ENCODE peak calls at places on chromosomes 12 and 14, in four cellular contexts. Z, Q, J and G are unnamed samples.

GRCh38 chr14:24331731-24332093 is 3.2 kb downstream of the ADCY4 start:
- DNase-seq in Z (no peak), Q (no peak), J (no peak), G (no peak)

GRCh38 chr12:121805171-121805687 is 1.4 kb downstream of the SETD1B start:
- DNase-seq in Z (peak; percentile 47), Q (no peak), J (no peak), G (peak; percentile 64)

GRCh38 chr12:122894173-122895121 is 1.5 kb downstream of the VPS37B start:
- DNase-seq in Z (no peak), Q (no peak), J (no peak), G (no peak)

GRCh38 chr14:73140924-73141323 is 4.6 kb downstream of the PSEN1 start:
- DNase-seq in Z (no peak), Q (no peak), J (no peak), G (no peak)

GRCh38 chr12:60264094-60264493 is 668.3 kb downstream of the SLC16A7 start:
- DNase-seq in Z (no peak), Q (no peak), J (no peak), G (no peak)

GRCh38 chr12:122895290-122895689 is 634 bp downstream of the VPS37B start:
- DNase-seq in Z (no peak), Q (peak; percentile 50), J (no peak), G (no peak)

GRCh38 chr12:49874142-49874897 is 29.4 kb downstream of the FAIM2 start:
- DNase-seq in Z (no peak), Q (no peak), J (peak; percentile 71), G (peak; percentile 62)

GRCh38 chr12:43805149-43805856 is 814 bp downstream of the TWF1 start:
- DNase-seq in Z (peak; percentile 24), Q (peak; percentile 37), J (no peak), G (no peak)

GRCh38 chr12:17918013-17918412 is 172.0 kb downstream of the RERGL start:
- DNase-seq in Z (no peak), Q (no peak), J (no peak), G (no peak)

GRCh38 chr14:80536456-80536855 is 325.2 kb upstream of the DIO2 start:
- DNase-seq in Z (no peak), Q (no peak), J (no peak), G (no peak)

GRCh38 chr12:86376052-86376451 is 119.9 kb upstream of the MGAT4C start:
- DNase-seq in Z (peak; percentile 24), Q (peak; percentile 32), J (no peak), G (no peak)